ENCODE peak calls at places on chromosomes 13 and 19, in ten cellular contexts. Y is B cell; B is tibial artery; N is neural progenitor cell; L is lower leg skin; E is PC-9; Q is natural killer cell; Z is astrocyte of the spinal cord; C is pancreas; T is CD4-positive, alpha-beta T cell. F is an unnamed sample.

GRCh38 chr13:24851546-24851945 is 87.6 kb downstream of the RNF17 start:
- DNase-seq in Y (no peak), B (no peak), N (no peak), L (no peak), E (no peak), Q (no peak), Z (no peak), C (no peak), T (no peak), F (no peak)

GRCh38 chr13:79631260-79631659 is 150.3 kb downstream of the NDFIP2 start:
- DNase-seq in Y (no peak), B (no peak), N (no peak), L (no peak), E (peak), Q (no peak), Z (peak), C (no peak), T (no peak), F (no peak)

GRCh38 chr13:40190656-40191100 is 475.8 kb downstream of the FOXO1 start:
- DNase-seq in Y (peak), B (peak), N (peak), L (no peak), E (no peak), Q (no peak), Z (peak), C (no peak), T (peak), F (peak)

GRCh38 chr19:35710784-35711723 is 6.7 kb downstream of the ZBTB32 start:
- DNase-seq in Y (peak), B (no peak), N (no peak), L (no peak), E (no peak), Q (no peak), Z (no peak), C (no peak), T (no peak), F (no peak)

GRCh38 chr19:23404676-23405075 is 9.4 kb upstream of the ZNF91 start:
- DNase-seq in Y (no peak), B (no peak), N (no peak), L (peak), E (no peak), Q (no peak), Z (no peak), C (no peak), T (no peak), F (no peak)

GRCh38 chr19:17211547-17212446 is 3.4 kb upstream of the USE1 start:
- DNase-seq in Y (no peak), B (no peak), N (no peak), L (no peak), E (no peak), Q (no peak), Z (no peak), C (no peak), T (no peak), F (no peak)

GRCh38 chr13:27476943-27477681 is 26.7 kb upstream of the MTIF3 start:
- DNase-seq in Y (peak), B (no peak), N (no peak), L (no peak), E (peak), Q (no peak), Z (peak), C (peak), T (peak), F (no peak)

GRCh38 chr19:3880471-3881271 is at the start of gene ATCAY:
- DNase-seq in Y (no peak), B (no peak), N (peak), L (no peak), E (no peak), Q (no peak), Z (no peak), C (no peak), T (no peak), F (no peak)

GRCh38 chr19:480016-480855 is 16.1 kb upstream of the MADCAM1 start:
- DNase-seq in Y (peak), B (peak), N (peak), L (peak), E (no peak), Q (no peak), Z (peak), C (peak), T (peak), F (peak)

GRCh38 chr13:70339738-70340137 is 231.5 kb upstream of the KLHL1 start:
- DNase-seq in Y (no peak), B (no peak), N (peak), L (no peak), E (no peak), Q (no peak), Z (peak), C (peak), T (no peak), F (no peak)

GRCh38 chr13:37602743-37603381 is 4.3 kb upstream of the POSTN start:
- DNase-seq in Y (no peak), B (no peak), N (no peak), L (no peak), E (no peak), Q (no peak), Z (peak), C (no peak), T (no peak), F (no peak)

GRCh38 chr13:90746230-90746629 is 601.3 kb upstream of the MIR17HG start:
- DNase-seq in Y (no peak), B (no peak), N (peak), L (no peak), E (no peak), Q (no peak), Z (no peak), C (no peak), T (no peak), F (no peak)

GRCh38 chr19:508204-509150 is 1.2 kb downstream of the TPGS1 start:
- DNase-seq in Y (no peak), B (no peak), N (no peak), L (no peak), E (no peak), Q (no peak), Z (no peak), C (peak), T (no peak), F (no peak)

GRCh38 chr19:1764293-1764683 is 11.0 kb downstream of the ONECUT3 start:
- DNase-seq in Y (no peak), B (no peak), N (no peak), L (no peak), E (no peak), Q (no peak), Z (no peak), C (no peak), T (no peak), F (no peak)

GRCh38 chr13:99980201-99981114 is 1.1 kb upstream of the ZIC2 start:
- DNase-seq in Y (peak), B (peak), N (peak), L (no peak), E (peak), Q (no peak), Z (peak), C (peak), T (peak), F (peak)

GRCh38 chr19:3524075-3524842 is 14.7 kb upstream of the TEKTIP1 start:
- DNase-seq in Y (no peak), B (no peak), N (no peak), L (no peak), E (no peak), Q (no peak), Z (no peak), C (no peak), T (no peak), F (no peak)

GRCh38 chr19:35318679-35319448 is 10.1 kb upstream of the CD22 start:
- DNase-seq in Y (peak), B (peak), N (no peak), L (peak), E (peak), Q (no peak), Z (peak), C (peak), T (no peak), F (peak)

GRCh38 chr19:1425102-1425842 is 12.9 kb upstream of the RPS15 start:
- DNase-seq in Y (no peak), B (no peak), N (no peak), L (no peak), E (no peak), Q (no peak), Z (peak), C (no peak), T (no peak), F (no peak)

GRCh38 chr19:35090160-35090794 is 25.3 kb upstream of the FXYD3 start:
- DNase-seq in Y (peak), B (no peak), N (peak), L (no peak), E (no peak), Q (no peak), Z (peak), C (peak), T (peak), F (peak)

GRCh38 chr13:40762849-40763248 is 8.1 kb downstream of the MRPS31 start:
- DNase-seq in Y (no peak), B (no peak), N (no peak), L (no peak), E (no peak), Q (no peak), Z (no peak), C (no peak), T (no peak), F (no peak)

GRCh38 chr13:72638059-72638815 is 89.2 kb downstream of the MZT1 start:
- DNase-seq in Y (no peak), B (no peak), N (no peak), L (no peak), E (no peak), Q (no peak), Z (peak), C (no peak), T (no peak), F (no peak)

GRCh38 chr13:37443538-37443937 is 155.0 kb downstream of the POSTN start:
- DNase-seq in Y (no peak), B (no peak), N (no peak), L (no peak), E (no peak), Q (no peak), Z (peak), C (no peak), T (no peak), F (no peak)

GRCh38 chr19:5439452-5439851 is 15.8 kb upstream of the ZNRF4 start:
- DNase-seq in Y (no peak), B (no peak), N (no peak), L (no peak), E (no peak), Q (no peak), Z (no peak), C (no peak), T (no peak), F (no peak)

GRCh38 chr19:11421607-11422098 is 2.5 kb upstream of the RGL3 start:
- DNase-seq in Y (peak), B (peak), N (peak), L (no peak), E (no peak), Q (peak), Z (no peak), C (peak), T (peak), F (peak)

GRCh38 chr19:4206818-4207484 is 22.4 kb upstream of the EBI3 start:
- DNase-seq in Y (no peak), B (no peak), N (no peak), L (no peak), E (peak), Q (no peak), Z (peak), C (no peak), T (no peak), F (no peak)

GRCh38 chr19:38815059-38816001 is 2.6 kb upstream of the LGALS4 start:
- DNase-seq in Y (no peak), B (no peak), N (no peak), L (no peak), E (peak), Q (no peak), Z (no peak), C (no peak), T (no peak), F (no peak)

GRCh38 chr13:69619651-69620050 is 488.0 kb upstream of the ATXN8OS start:
- DNase-seq in Y (no peak), B (no peak), N (no peak), L (no peak), E (no peak), Q (no peak), Z (no peak), C (no peak), T (no peak), F (no peak)

GRCh38 chr19:13962738-13963602 is 10.7 kb downstream of the DCAF15 start:
- DNase-seq in Y (peak), B (no peak), N (no peak), L (no peak), E (no peak), Q (no peak), Z (peak), C (no peak), T (no peak), F (peak)

GRCh38 chr13:35349673-35350278 is 126.7 kb downstream of the MAB21L1 start:
- DNase-seq in Y (no peak), B (no peak), N (no peak), L (no peak), E (peak), Q (no peak), Z (peak), C (no peak), T (no peak), F (no peak)

GRCh38 chr13:95176611-95177259 is 124.5 kb downstream of the ABCC4 start:
- DNase-seq in Y (no peak), B (no peak), N (no peak), L (no peak), E (no peak), Q (no peak), Z (peak), C (no peak), T (peak), F (no peak)

GRCh38 chr19:10228925-10229324 is 2.2 kb downstream of the S1PR2 start:
- DNase-seq in Y (peak), B (no peak), N (peak), L (no peak), E (no peak), Q (no peak), Z (no peak), C (no peak), T (peak), F (no peak)

GRCh38 chr19:21396893-21397572 is at the start of gene ZNF493:
- DNase-seq in Y (peak), B (peak), N (peak), L (peak), E (peak), Q (peak), Z (peak), C (peak), T (peak), F (peak)

GRCh38 chr13:80477641-80478443 is 136.9 kb upstream of the SPRY2 start:
- DNase-seq in Y (no peak), B (no peak), N (no peak), L (no peak), E (no peak), Q (no peak), Z (no peak), C (no peak), T (no peak), F (no peak)

GRCh38 chr13:101649490-101650126 is 197.1 kb downstream of the ITGBL1 start:
- DNase-seq in Y (no peak), B (no peak), N (no peak), L (no peak), E (peak), Q (no peak), Z (peak), C (no peak), T (no peak), F (no peak)
- TF ChIP-seq CTCF in Y (no peak), B (no peak), N (no peak), L (no peak), E (no peak), Q (no peak), Z (no peak), C (no peak), T (no peak), F (no peak)

GRCh38 chr19:49799798-49800376 is 13.2 kb downstream of the FUZ start:
- DNase-seq in Y (no peak), B (no peak), N (peak), L (no peak), E (no peak), Q (no peak), Z (no peak), C (peak), T (no peak), F (no peak)
- TF ChIP-seq CTCF in Y (peak), B (no peak), N (peak), L (no peak), E (no peak), Q (no peak), Z (peak), C (no peak), T (no peak), F (no peak)

DNA sequence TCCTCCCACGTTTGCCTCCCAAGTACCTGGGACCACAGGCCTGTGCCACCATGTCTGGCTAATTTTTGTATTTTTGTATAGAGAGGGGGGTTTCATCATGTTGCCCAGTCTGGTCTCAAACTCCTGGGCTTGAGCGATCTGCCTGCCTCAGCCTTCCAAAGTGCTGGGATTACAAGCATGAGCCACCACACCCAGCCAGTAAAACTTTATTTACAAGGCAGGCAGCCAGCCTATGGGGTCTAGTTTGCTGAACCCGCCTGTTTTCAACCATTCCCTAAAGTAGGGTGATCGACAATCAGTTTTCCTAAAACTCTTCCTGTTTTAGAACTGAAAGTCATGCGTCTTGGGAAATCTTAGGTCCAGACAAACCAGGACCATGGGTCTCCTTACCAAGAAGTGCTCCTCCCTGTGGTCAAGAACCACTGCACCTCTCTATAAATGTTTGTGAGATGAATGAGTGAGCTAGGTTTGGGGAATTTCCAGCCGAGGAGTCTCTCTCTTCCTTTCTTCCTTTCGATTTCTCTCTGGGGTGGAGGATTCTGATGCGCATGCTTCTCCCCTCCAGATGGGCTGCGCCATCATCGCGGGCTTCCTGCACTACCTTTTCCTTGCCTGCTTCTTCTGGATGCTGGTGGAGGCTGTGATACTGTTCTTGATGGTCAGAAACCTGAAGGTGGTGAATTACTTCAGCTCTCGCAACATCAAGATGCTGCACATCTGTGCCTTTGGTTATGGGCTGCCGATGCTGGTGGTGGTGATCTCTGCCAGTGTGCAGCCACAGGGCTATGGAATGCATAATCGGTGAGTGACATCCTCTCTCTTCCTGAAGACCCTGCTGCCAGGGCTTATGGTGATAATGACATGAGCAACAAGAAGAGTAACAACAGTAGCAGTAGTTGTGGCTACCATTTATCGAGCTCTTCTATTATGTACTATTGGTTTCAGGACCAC is 38.7 kb downstream of the ADGRE1 start:
- DNase-seq in Y (no peak), B (no peak), N (no peak), L (no peak), E (no peak), Q (no peak), Z (no peak), C (no peak), T (peak), F (no peak)
- TF ChIP-seq CTCF in Y (no peak), B (no peak), N (no peak), L (no peak), E (peak), Q (no peak), Z (no peak), C (no peak), T (no peak), F (no peak)

DNA sequence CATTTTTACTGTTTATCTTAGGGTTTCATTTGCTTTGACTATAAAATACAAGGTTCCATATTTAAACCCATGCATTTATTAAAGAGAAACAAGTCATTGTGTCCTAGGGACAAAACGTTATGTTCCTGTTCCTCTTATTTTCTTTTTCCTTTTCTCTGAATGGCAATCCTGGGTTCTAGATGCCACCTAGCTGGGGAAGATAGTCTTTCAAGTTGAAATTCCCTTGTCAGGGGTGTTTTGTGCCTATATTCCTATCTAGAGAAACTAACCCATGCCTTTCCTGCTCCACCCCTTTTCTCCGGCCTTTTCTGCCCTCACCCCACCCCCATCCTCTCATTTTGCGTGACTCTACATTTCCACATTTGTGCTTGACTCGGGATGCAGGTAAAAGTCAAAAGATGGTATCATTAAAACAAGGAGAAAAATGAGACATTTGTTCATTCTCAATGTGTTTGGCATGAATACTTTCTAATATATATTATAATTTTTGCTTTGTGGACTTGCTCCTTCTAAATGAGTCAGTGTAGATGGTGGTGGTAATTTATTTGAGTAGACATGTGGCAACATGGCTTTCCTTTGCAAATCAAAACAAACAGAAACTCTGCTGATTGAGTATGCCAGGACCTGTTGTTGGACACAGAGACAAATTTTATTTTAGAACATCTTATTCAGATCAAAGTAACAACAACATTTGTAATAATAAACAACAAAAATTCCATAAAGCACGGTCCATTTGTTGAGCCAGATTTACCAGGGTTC is 26.8 kb upstream of the STARD13 start:
- DNase-seq in Y (no peak), B (no peak), N (no peak), L (no peak), E (no peak), Q (no peak), Z (peak), C (no peak), T (no peak), F (no peak)
- TF ChIP-seq CTCF in Y (no peak), B (peak), N (no peak), L (no peak), E (no peak), Q (no peak), Z (peak), C (no peak), T (no peak), F (peak)

GRCh38 chr19:55689366-55690108 is 14.5 kb downstream of the EPN1 start:
- DNase-seq in Y (peak), B (no peak), N (no peak), L (no peak), E (no peak), Q (no peak), Z (no peak), C (peak), T (no peak), F (no peak)
- TF ChIP-seq CTCF in Y (no peak), B (no peak), N (no peak), L (no peak), E (no peak), Q (no peak), Z (no peak), C (no peak), T (no peak), F (no peak)

GRCh38 chr19:46213156-46213555 is 16.4 kb upstream of the IGFL1 start:
- DNase-seq in Y (no peak), B (no peak), N (no peak), L (no peak), E (no peak), Q (no peak), Z (no peak), C (no peak), T (no peak), F (no peak)
- TF ChIP-seq CTCF in Y (no peak), B (no peak), N (no peak), L (no peak), E (no peak), Q (no peak), Z (no peak), C (no peak), T (no peak), F (no peak)

GRCh38 chr13:47796816-47797215 is 204.3 kb downstream of the SUCLA2 start:
- DNase-seq in Y (no peak), B (no peak), N (no peak), L (no peak), E (no peak), Q (no peak), Z (no peak), C (no peak), T (no peak), F (peak)

GRCh38 chr13:47790755-47791154 is 210.3 kb downstream of the SUCLA2 start:
- DNase-seq in Y (no peak), B (no peak), N (no peak), L (no peak), E (no peak), Q (no peak), Z (no peak), C (no peak), T (no peak), F (no peak)

GRCh38 chr13:47798906-47799305 is 202.2 kb downstream of the SUCLA2 start:
- DNase-seq in Y (no peak), B (no peak), N (no peak), L (no peak), E (no peak), Q (no peak), Z (peak), C (no peak), T (no peak), F (no peak)

GRCh38 chr13:47798194-47798593 is 202.9 kb downstream of the SUCLA2 start:
- DNase-seq in Y (no peak), B (no peak), N (no peak), L (no peak), E (no peak), Q (no peak), Z (no peak), C (no peak), T (no peak), F (no peak)

GRCh38 chr13:47794963-47795362 is 206.1 kb downstream of the SUCLA2 start:
- DNase-seq in Y (no peak), B (no peak), N (no peak), L (no peak), E (no peak), Q (no peak), Z (no peak), C (no peak), T (no peak), F (no peak)
- TF ChIP-seq CTCF in Y (peak), B (peak), N (peak), L (no peak), E (peak), Q (no peak), Z (peak), C (no peak), T (peak), F (no peak)

F was measured in heart left ventricle.